ENCODE peak calls at places on chromosomes 7 and 10, in five cellular contexts. One of them, this sample, is unnamed. For H3K4me1 and H4K20me1, the result is how much of the 10 kb centered on the place peaks cover.

GRCh38 chr10:119693262-119693957 is 32.4 kb upstream of the INPP5F start:
- DNase-seq in mammary epithelial cell: no peak
- DNase-seq in Karpas-422: no peak
- DNase-seq in astrocyte: peak
- DNase-seq in SK-N-SH: no peak
- DNase-seq in this sample: no peak

GRCh38 chr7:129468087-129468486 is 33.9 kb downstream of the STRIP2 start:
- DNase-seq in Karpas-422: no peak
- DNase-seq in SK-N-SH: no peak
- DNase-seq in astrocyte: peak
- DNase-seq in mammary epithelial cell: peak
- DNase-seq in this sample: peak

GRCh38 chr7:91373401-91373800 is 109.2 kb downstream of the FZD1 start:
- DNase-seq in astrocyte: no peak
- DNase-seq in mammary epithelial cell: no peak
- DNase-seq in Karpas-422: no peak
- DNase-seq in SK-N-SH: no peak
- DNase-seq in this sample: no peak

GRCh38 chr10:125034671-125035070 is 92.7 kb downstream of the ZRANB1 start:
- DNase-seq in SK-N-SH: no peak
- DNase-seq in astrocyte: no peak
- DNase-seq in Karpas-422: no peak
- DNase-seq in mammary epithelial cell: no peak
- DNase-seq in this sample: no peak

GRCh38 chr10:44327461-44327860 is 57.4 kb downstream of the CXCL12 start:
- DNase-seq in astrocyte: no peak
- DNase-seq in Karpas-422: no peak
- DNase-seq in SK-N-SH: no peak
- DNase-seq in mammary epithelial cell: no peak
- DNase-seq in this sample: no peak

GRCh38 chr10:15238553-15239335 is 70.3 kb upstream of the NMT2 start:
- DNase-seq in mammary epithelial cell: no peak
- DNase-seq in astrocyte: peak
- DNase-seq in Karpas-422: no peak
- DNase-seq in SK-N-SH: no peak
- DNase-seq in this sample: no peak

GRCh38 chr7:152894295-152895170 is 135.0 kb downstream of the ACTR3B start:
- DNase-seq in Karpas-422: no peak
- DNase-seq in mammary epithelial cell: no peak
- DNase-seq in SK-N-SH: peak
- DNase-seq in astrocyte: no peak
- DNase-seq in this sample: no peak

GRCh38 chr10:6918305-6918704 is 338.2 kb upstream of the PRKCQ start:
- DNase-seq in Karpas-422: peak
- DNase-seq in mammary epithelial cell: no peak
- DNase-seq in SK-N-SH: peak
- DNase-seq in astrocyte: no peak
- DNase-seq in this sample: no peak

GRCh38 chr10:46555713-46556514 is 544 bp downstream of the GPRIN2 start:
- DNase-seq in SK-N-SH: no peak
- DNase-seq in Karpas-422: no peak
- DNase-seq in mammary epithelial cell: no peak
- DNase-seq in astrocyte: no peak
- DNase-seq in this sample: no peak

GRCh38 chr10:110636932-110637557 is 7.1 kb upstream of the RBM20 start:
- DNase-seq in Karpas-422: no peak
- DNase-seq in mammary epithelial cell: no peak
- DNase-seq in astrocyte: no peak
- DNase-seq in SK-N-SH: peak
- DNase-seq in this sample: no peak

GRCh38 chr10:102673961-102674511 is 29.8 kb downstream of the TRIM8 start:
- DNase-seq in mammary epithelial cell: peak
- DNase-seq in SK-N-SH: peak
- DNase-seq in Karpas-422: no peak
- DNase-seq in astrocyte: peak
- DNase-seq in this sample: peak

GRCh38 chr7:143514995-143515735 is 37.5 kb downstream of the TAS2R41 start:
- DNase-seq in SK-N-SH: no peak
- DNase-seq in mammary epithelial cell: no peak
- DNase-seq in Karpas-422: no peak
- DNase-seq in astrocyte: no peak
- DNase-seq in this sample: no peak

GRCh38 chr10:530717-531116 is 158.8 kb downstream of the DIP2C start:
- DNase-seq in astrocyte: no peak
- DNase-seq in SK-N-SH: no peak
- DNase-seq in Karpas-422: no peak
- DNase-seq in mammary epithelial cell: no peak
- DNase-seq in this sample: no peak

GRCh38 chr10:86888585-86889381 is 68.6 kb downstream of the MMRN2 start:
- DNase-seq in SK-N-SH: no peak
- DNase-seq in mammary epithelial cell: peak
- DNase-seq in astrocyte: peak
- DNase-seq in Karpas-422: peak
- DNase-seq in this sample: peak

GRCh38 chr10:124742418-124743187 is 1.6 kb downstream of the FAM53B start:
- DNase-seq in mammary epithelial cell: peak
- DNase-seq in SK-N-SH: peak
- DNase-seq in astrocyte: no peak
- DNase-seq in Karpas-422: no peak
- DNase-seq in this sample: peak

GRCh38 chr7:879093-879492 is 2.7 kb downstream of the GET4 start:
- DNase-seq in Karpas-422: no peak
- DNase-seq in SK-N-SH: no peak
- DNase-seq in astrocyte: no peak
- DNase-seq in mammary epithelial cell: no peak
- DNase-seq in this sample: no peak

GRCh38 chr7:879706-880105 is 3.4 kb downstream of the GET4 start:
- DNase-seq in SK-N-SH: no peak
- DNase-seq in mammary epithelial cell: no peak
- DNase-seq in astrocyte: no peak
- DNase-seq in Karpas-422: no peak
- DNase-seq in this sample: no peak

GRCh38 chr7:882336-883028 is 6.1 kb downstream of the GET4 start:
- DNase-seq in Karpas-422: no peak
- DNase-seq in mammary epithelial cell: no peak
- DNase-seq in astrocyte: no peak
- DNase-seq in SK-N-SH: no peak
- DNase-seq in this sample: no peak

GRCh38 chr7:881441-882234 is 5.3 kb downstream of the GET4 start:
- DNase-seq in SK-N-SH: no peak
- DNase-seq in astrocyte: no peak
- DNase-seq in mammary epithelial cell: no peak
- DNase-seq in Karpas-422: no peak
- DNase-seq in this sample: no peak

GRCh38 chr7:880450-880849 is 4.1 kb downstream of the GET4 start:
- DNase-seq in mammary epithelial cell: no peak
- DNase-seq in astrocyte: no peak
- DNase-seq in SK-N-SH: no peak
- DNase-seq in Karpas-422: no peak
- DNase-seq in this sample: no peak
- H3K4me1 ChIP-seq in mammary epithelial cell: under half
- H3K4me1 ChIP-seq in astrocyte: under half
- H3K4me1 ChIP-seq in SK-N-SH: under half
- H3K4me1 ChIP-seq in Karpas-422: under half
- H3K4me1 ChIP-seq in this sample: under half

DNA sequence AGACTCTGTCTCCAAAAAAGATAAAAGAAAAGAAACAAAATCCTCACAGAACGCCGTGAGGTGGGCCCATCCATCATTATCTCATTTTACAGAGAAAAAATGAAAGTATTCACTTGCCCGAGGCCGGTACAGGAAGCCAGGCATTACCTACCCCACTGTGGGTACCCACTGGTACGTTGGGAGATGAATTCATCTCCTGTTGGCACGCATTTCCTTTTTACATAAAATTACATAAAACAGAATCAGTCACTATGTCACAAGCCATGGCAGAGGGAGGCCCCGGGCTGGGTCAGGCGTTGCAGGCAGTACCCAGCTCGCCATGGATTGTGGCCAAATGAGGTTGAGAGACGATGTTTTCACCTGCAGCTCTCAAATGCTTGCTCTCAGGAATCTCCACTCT is 38.6 kb upstream of the TNRC18 start:
- DNase-seq in SK-N-SH: no peak
- DNase-seq in mammary epithelial cell: no peak
- DNase-seq in Karpas-422: no peak
- DNase-seq in astrocyte: no peak
- DNase-seq in this sample: no peak
- H4K20me1 ChIP-seq in SK-N-SH: under half
- H4K20me1 ChIP-seq in mammary epithelial cell: under half
- H4K20me1 ChIP-seq in Karpas-422: under half
- H4K20me1 ChIP-seq in astrocyte: under half
- H4K20me1 ChIP-seq in this sample: under half

DNA sequence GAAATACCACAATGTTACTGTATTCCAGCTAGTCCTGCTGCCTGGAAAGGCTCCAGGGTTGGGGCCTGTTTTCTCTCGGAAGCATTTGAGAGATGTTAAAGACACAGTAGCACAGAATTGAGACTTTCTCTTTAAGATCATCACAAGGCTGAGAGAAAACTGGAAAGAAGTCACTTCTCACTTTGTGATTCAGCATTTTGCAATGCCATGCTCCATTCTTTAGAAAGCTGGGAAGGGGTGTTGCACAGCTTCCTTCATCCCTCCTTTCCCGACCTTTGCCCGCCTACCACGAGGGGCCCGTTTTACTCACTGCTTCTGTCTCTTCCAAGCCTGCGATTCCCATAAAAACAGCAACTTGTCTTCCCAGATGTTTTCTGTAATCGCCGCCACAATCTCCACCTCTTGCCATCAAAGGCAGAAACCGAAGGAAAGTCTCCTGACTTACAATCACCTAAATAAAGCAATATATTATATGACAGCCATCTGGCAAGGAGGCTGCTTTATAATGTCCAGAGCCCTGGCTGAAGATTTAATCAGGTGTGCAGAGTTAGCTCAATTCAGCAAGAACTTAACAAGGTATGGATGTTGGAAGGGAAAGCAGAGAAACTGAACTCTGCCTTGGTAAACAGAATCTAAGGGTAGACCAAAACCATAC is 18.9 kb downstream of the NOD1 start:
- DNase-seq in astrocyte: peak
- DNase-seq in Karpas-422: no peak
- DNase-seq in mammary epithelial cell: no peak
- DNase-seq in SK-N-SH: peak
- DNase-seq in this sample: peak
- H3K4me3 ChIP-seq in astrocyte: no peak
- H3K4me3 ChIP-seq in Karpas-422: no peak
- H3K4me3 ChIP-seq in mammary epithelial cell: no peak
- H3K4me3 ChIP-seq in SK-N-SH: peak
- H3K4me3 ChIP-seq in this sample: peak

GRCh38 chr10:78915331-78915626 is 153.5 kb upstream of the ZMIZ1 start:
- DNase-seq in SK-N-SH: no peak
- DNase-seq in mammary epithelial cell: no peak
- DNase-seq in Karpas-422: no peak
- DNase-seq in astrocyte: no peak
- DNase-seq in this sample: no peak

GRCh38 chr10:78916227-78916626 is 152.5 kb upstream of the ZMIZ1 start:
- DNase-seq in mammary epithelial cell: no peak
- DNase-seq in Karpas-422: no peak
- DNase-seq in SK-N-SH: no peak
- DNase-seq in astrocyte: no peak
- DNase-seq in this sample: no peak

GRCh38 chr10:78914060-78914378 is 154.7 kb upstream of the ZMIZ1 start:
- DNase-seq in Karpas-422: no peak
- DNase-seq in SK-N-SH: no peak
- DNase-seq in astrocyte: no peak
- DNase-seq in mammary epithelial cell: no peak
- DNase-seq in this sample: no peak

GRCh38 chr10:78913219-78914059 is 155.3 kb upstream of the ZMIZ1 start:
- DNase-seq in astrocyte: no peak
- DNase-seq in mammary epithelial cell: no peak
- DNase-seq in SK-N-SH: peak
- DNase-seq in Karpas-422: peak
- DNase-seq in this sample: no peak

GRCh38 chr10:78914502-78915330 is 154.1 kb upstream of the ZMIZ1 start:
- DNase-seq in Karpas-422: peak
- DNase-seq in SK-N-SH: no peak
- DNase-seq in mammary epithelial cell: peak
- DNase-seq in astrocyte: peak
- DNase-seq in this sample: no peak
- H3K4me1 ChIP-seq in Karpas-422: half or more
- H3K4me1 ChIP-seq in SK-N-SH: under half
- H3K4me1 ChIP-seq in mammary epithelial cell: under half
- H3K4me1 ChIP-seq in astrocyte: under half
- H3K4me1 ChIP-seq in this sample: under half

DNA sequence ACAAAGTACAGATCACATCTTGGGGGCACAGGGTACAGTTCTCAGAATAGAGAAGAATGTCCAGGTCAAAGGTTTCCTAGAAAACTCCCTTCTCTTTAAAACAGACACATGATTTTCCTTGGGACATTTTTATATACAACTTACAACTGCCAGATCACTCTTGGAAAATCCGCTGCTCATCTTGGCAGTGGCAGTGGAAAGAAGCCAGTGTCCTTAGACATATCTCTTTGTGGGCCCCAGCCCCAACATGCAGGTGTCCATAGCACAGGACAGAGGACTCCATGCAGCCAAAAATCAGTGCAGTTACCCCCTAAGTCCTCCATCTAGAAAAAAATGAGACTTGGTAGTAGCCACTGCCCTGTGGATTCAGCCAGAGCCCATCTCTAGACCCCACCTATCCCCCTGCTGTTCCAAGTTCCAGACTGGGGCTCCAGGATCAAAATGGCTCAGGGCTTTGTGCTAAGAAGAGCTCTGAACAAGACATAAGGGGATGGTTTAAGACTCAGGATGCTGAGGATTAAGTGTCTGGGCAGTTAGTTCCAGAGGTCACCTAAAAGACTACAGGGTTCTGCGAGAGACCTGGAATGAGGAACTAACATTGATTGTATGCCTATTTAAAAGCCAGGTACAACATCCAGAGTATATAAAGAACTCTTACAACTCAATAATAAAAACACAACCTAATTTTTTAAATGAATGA is 34.4 kb downstream of the HIPK2 start:
- DNase-seq in SK-N-SH: no peak
- DNase-seq in mammary epithelial cell: no peak
- DNase-seq in Karpas-422: no peak
- DNase-seq in astrocyte: no peak
- DNase-seq in this sample: no peak
- H4K20me1 ChIP-seq in SK-N-SH: half or more
- H4K20me1 ChIP-seq in mammary epithelial cell: under half
- H4K20me1 ChIP-seq in Karpas-422: under half
- H4K20me1 ChIP-seq in astrocyte: half or more
- H4K20me1 ChIP-seq in this sample: under half

GRCh38 chr7:24975172-24975571 is 4.8 kb downstream of the OSBPL3 start:
- DNase-seq in Karpas-422: no peak
- DNase-seq in mammary epithelial cell: no peak
- DNase-seq in astrocyte: no peak
- DNase-seq in SK-N-SH: no peak
- DNase-seq in this sample: no peak
- H3K4me3 ChIP-seq in Karpas-422: peak
- H3K4me3 ChIP-seq in mammary epithelial cell: no peak
- H3K4me3 ChIP-seq in astrocyte: no peak
- H3K4me3 ChIP-seq in SK-N-SH: no peak
- H3K4me3 ChIP-seq in this sample: no peak

This sample was measured in fibroblast of lung.